ENCODE peak calls at places on chromosomes 1 and 21, in eight cellular contexts. G is fibroblast of gingiva, T is psoas muscle, V is HAP-1, S is H54, Z is mesendoderm, N is KG1, W is NCI-H1436. M is an unnamed sample.

GRCh38 chr1:162069334-162070093 is at the start of gene NOS1AP:
- DNase-seq in G (no peak), T (peak), V (peak), S (peak), Z (peak), N (no peak), W (peak), M (peak)

GRCh38 chr21:26115346-26115745 is 55.2 kb downstream of the APP start:
- DNase-seq in G (peak), T (no peak), V (no peak), S (no peak), Z (no peak), N (no peak), W (peak), M (no peak)

GRCh38 chr1:219702551-219703215 is 89.8 kb upstream of the ZC3H11B start:
- DNase-seq in G (no peak), T (no peak), V (no peak), S (no peak), Z (no peak), N (no peak), W (no peak), M (no peak)

GRCh38 chr1:56331892-56332567 is 247.3 kb downstream of the PLPP3 start:
- DNase-seq in G (no peak), T (no peak), V (no peak), S (peak), Z (peak), N (no peak), W (no peak), M (no peak)

GRCh38 chr1:231934797-231935196 is 308.2 kb downstream of the DISC1 start:
- DNase-seq in G (no peak), T (no peak), V (no peak), S (no peak), Z (peak), N (no peak), W (no peak), M (no peak)

GRCh38 chr1:174968750-174969244 is 30.9 kb upstream of the CACYBP start:
- DNase-seq in G (peak), T (no peak), V (no peak), S (peak), Z (no peak), N (peak), W (no peak), M (peak)

GRCh38 chr1:183212870-183213269 is 26.8 kb downstream of the LAMC2 start:
- DNase-seq in G (no peak), T (no peak), V (no peak), S (no peak), Z (no peak), N (no peak), W (no peak), M (no peak)

GRCh38 chr1:110339427-110340206 is 440 bp downstream of the RBM15 start:
- DNase-seq in G (peak), T (peak), V (peak), S (peak), Z (peak), N (no peak), W (peak), M (no peak)

GRCh38 chr1:11147371-11147770 is 41.8 kb upstream of the ANGPTL7 start:
- DNase-seq in G (no peak), T (no peak), V (no peak), S (no peak), Z (peak), N (no peak), W (no peak), M (no peak)

GRCh38 chr1:39642796-39643195 is 3.4 kb upstream of the HEYL start:
- DNase-seq in G (peak), T (no peak), V (no peak), S (peak), Z (no peak), N (no peak), W (no peak), M (no peak)

GRCh38 chr21:31888936-31889371 is 16.1 kb downstream of the HUNK start:
- DNase-seq in G (no peak), T (no peak), V (peak), S (no peak), Z (peak), N (no peak), W (no peak), M (peak)

GRCh38 chr1:84698151-84698651 is 7.9 kb upstream of the SSX2IP start:
- DNase-seq in G (peak), T (no peak), V (peak), S (peak), Z (no peak), N (no peak), W (no peak), M (peak)

GRCh38 chr1:4702464-4702863 is 48.1 kb downstream of the AJAP1 start:
- DNase-seq in G (no peak), T (no peak), V (no peak), S (no peak), Z (no peak), N (no peak), W (no peak), M (no peak)

GRCh38 chr21:16046625-16047340 is 317.0 kb downstream of the USP25 start:
- DNase-seq in G (no peak), T (no peak), V (no peak), S (peak), Z (no peak), N (no peak), W (no peak), M (no peak)

GRCh38 chr1:94821636-94822305 is 1.6 kb downstream of the SLC44A3 start:
- DNase-seq in G (no peak), T (no peak), V (no peak), S (no peak), Z (no peak), N (no peak), W (no peak), M (no peak)

GRCh38 chr1:171509191-171509590 is 23.9 kb downstream of the PRRC2C start:
- DNase-seq in G (no peak), T (no peak), V (no peak), S (no peak), Z (peak), N (no peak), W (no peak), M (no peak)

GRCh38 chr1:178262101-178262500 is 168.2 kb downstream of the RASAL2 start:
- DNase-seq in G (peak), T (no peak), V (peak), S (no peak), Z (peak), N (no peak), W (peak), M (no peak)

GRCh38 chr1:226054519-226055327 is 7.8 kb upstream of the H3-3A start:
- DNase-seq in G (no peak), T (no peak), V (no peak), S (no peak), Z (no peak), N (no peak), W (no peak), M (no peak)

GRCh38 chr1:104780470-104781078 is 1030.9 kb downstream of the AMY1C start:
- DNase-seq in G (peak), T (no peak), V (peak), S (peak), Z (peak), N (no peak), W (peak), M (no peak)

GRCh38 chr1:10210841-10211804 is 753 bp downstream of the KIF1B start:
- DNase-seq in G (peak), T (peak), V (peak), S (peak), Z (peak), N (no peak), W (no peak), M (peak)

GRCh38 chr1:29713857-29714256 is 477.5 kb downstream of the PTPRU start:
- DNase-seq in G (peak), T (no peak), V (no peak), S (no peak), Z (no peak), N (no peak), W (no peak), M (no peak)

GRCh38 chr1:235989105-235989504 is 75.8 kb downstream of the NID1 start:
- DNase-seq in G (no peak), T (no peak), V (no peak), S (no peak), Z (no peak), N (no peak), W (no peak), M (no peak)

GRCh38 chr1:82907313-82907712 is 1091.6 kb downstream of the TTLL7 start:
- DNase-seq in G (no peak), T (no peak), V (no peak), S (no peak), Z (no peak), N (no peak), W (no peak), M (no peak)

GRCh38 chr1:205228052-205228451 is 306 bp downstream of the TMCC2 start:
- DNase-seq in G (no peak), T (peak), V (peak), S (no peak), Z (no peak), N (no peak), W (no peak), M (no peak)

GRCh38 chr1:36864182-36865079 is 169.9 kb downstream of the GRIK3 start:
- DNase-seq in G (no peak), T (no peak), V (peak), S (no peak), Z (peak), N (no peak), W (peak), M (no peak)

GRCh38 chr1:15756143-15757015 is 2.2 kb upstream of the FBLIM1 start:
- DNase-seq in G (no peak), T (no peak), V (peak), S (peak), Z (no peak), N (no peak), W (peak), M (no peak)

GRCh38 chr1:153312569-153313186 is at the start of gene PGLYRP3:
- DNase-seq in G (no peak), T (no peak), V (no peak), S (no peak), Z (peak), N (no peak), W (no peak), M (no peak)

GRCh38 chr1:17653728-17654351 is 101.3 kb upstream of the ACTL8 start:
- DNase-seq in G (peak), T (peak), V (peak), S (no peak), Z (peak), N (no peak), W (peak), M (peak)

GRCh38 chr1:34688358-34688757 is 66.5 kb upstream of the GJB5 start:
- DNase-seq in G (no peak), T (no peak), V (no peak), S (no peak), Z (no peak), N (no peak), W (no peak), M (no peak)

GRCh38 chr1:6510493-6510892 is 19.0 kb upstream of the PLEKHG5 start:
- DNase-seq in G (no peak), T (no peak), V (no peak), S (no peak), Z (no peak), N (no peak), W (no peak), M (no peak)

GRCh38 chr1:25804964-25805862 is 5.2 kb downstream of the SELENON start:
- DNase-seq in G (no peak), T (no peak), V (no peak), S (no peak), Z (no peak), N (no peak), W (no peak), M (no peak)

GRCh38 chr1:26733982-26734381 is 38.2 kb downstream of the ARID1A start:
- DNase-seq in G (peak), T (no peak), V (no peak), S (peak), Z (no peak), N (no peak), W (no peak), M (peak)

GRCh38 chr1:93446837-93447451 is 974 bp upstream of the FNBP1L start:
- DNase-seq in G (no peak), T (peak), V (no peak), S (no peak), Z (no peak), N (no peak), W (peak), M (no peak)

GRCh38 chr1:20187103-20187812 is 940 bp upstream of the PLA2G2C start:
- DNase-seq in G (no peak), T (no peak), V (no peak), S (no peak), Z (no peak), N (no peak), W (no peak), M (no peak)

GRCh38 chr1:37137018-37137417 is 102.7 kb upstream of the GRIK3 start:
- DNase-seq in G (no peak), T (no peak), V (no peak), S (no peak), Z (no peak), N (no peak), W (no peak), M (no peak)

GRCh38 chr1:157574836-157575235 is 22.5 kb upstream of the FCRL5 start:
- DNase-seq in G (no peak), T (no peak), V (no peak), S (no peak), Z (no peak), N (no peak), W (no peak), M (no peak)

GRCh38 chr1:168643152-168643551 is 66.7 kb downstream of the XCL1 start:
- DNase-seq in G (no peak), T (no peak), V (no peak), S (no peak), Z (no peak), N (no peak), W (no peak), M (peak)

GRCh38 chr1:210746024-210746423 is 387.9 kb downstream of the KCNH1 start:
- DNase-seq in G (no peak), T (no peak), V (no peak), S (peak), Z (no peak), N (no peak), W (no peak), M (no peak)

GRCh38 chr1:36176151-36176949 is 20.4 kb downstream of the MAP7D1 start:
- DNase-seq in G (no peak), T (no peak), V (no peak), S (no peak), Z (peak), N (no peak), W (no peak), M (no peak)

GRCh38 chr1:174954686-174955669 is 44.8 kb upstream of the CACYBP start:
- DNase-seq in G (no peak), T (no peak), V (no peak), S (no peak), Z (no peak), N (no peak), W (peak), M (no peak)

M was measured in SJSA1.